ENCODE peak calls at places on chromosome 10, in ten cellular contexts. Z is adrenal gland; I is PC-9; N is GM04503; G is Calu3; D is activated T-cell treated with anti-CD3 and anti-CD28 coated beads, Interleukin-2, amount 50 U/mL, for 72 hours; E is T-cell; T is kidney glomerular epithelial cell; C is mesenchymal stem cell; B is neural progenitor cell. M is an unnamed sample.

GRCh38 chr10:4902571-4903011 is 60.6 kb upstream of the AKR1C1 start:
- DNase-seq in Z (peak), I (no peak), N (no peak), G (no peak), D (peak), E (no peak), T (no peak), C (no peak), B (no peak), M (peak)

GRCh38 chr10:61896854-61897661 is 4.4 kb upstream of the ARID5B start:
- DNase-seq in Z (peak), I (no peak), N (no peak), G (peak), D (peak), E (peak), T (no peak), C (peak), B (peak), M (peak)

GRCh38 chr10:124731551-124731950 is 12.6 kb downstream of the FAM53B start:
- DNase-seq in Z (no peak), I (no peak), N (no peak), G (no peak), D (no peak), E (no peak), T (no peak), C (no peak), B (no peak), M (no peak)

GRCh38 chr10:78300526-78300925 is 266.9 kb downstream of the RPS24 start:
- DNase-seq in Z (no peak), I (no peak), N (no peak), G (no peak), D (no peak), E (no peak), T (no peak), C (no peak), B (no peak), M (no peak)

GRCh38 chr10:124011464-124011863 is 81.9 kb downstream of the CHST15 start:
- DNase-seq in Z (no peak), I (no peak), N (no peak), G (no peak), D (no peak), E (no peak), T (no peak), C (no peak), B (no peak), M (no peak)

GRCh38 chr10:44334621-44335184 is 50.2 kb downstream of the CXCL12 start:
- DNase-seq in Z (no peak), I (no peak), N (peak), G (no peak), D (no peak), E (no peak), T (peak), C (peak), B (no peak), M (peak)

GRCh38 chr10:119251315-119251708 is 43.9 kb downstream of the GRK5 start:
- DNase-seq in Z (peak), I (no peak), N (peak), G (no peak), D (no peak), E (no peak), T (peak), C (peak), B (no peak), M (no peak)

GRCh38 chr10:24318517-24318916 is 109.6 kb downstream of the KIAA1217 start:
- DNase-seq in Z (no peak), I (no peak), N (no peak), G (peak), D (no peak), E (no peak), T (peak), C (no peak), B (no peak), M (no peak)

GRCh38 chr10:66877359-66877758 is 48.5 kb upstream of the LRRTM3 start:
- DNase-seq in Z (no peak), I (no peak), N (no peak), G (no peak), D (no peak), E (no peak), T (no peak), C (no peak), B (no peak), M (no peak)

GRCh38 chr10:131081386-131081785 is 230.1 kb downstream of the TCERG1L start:
- DNase-seq in Z (peak), I (no peak), N (no peak), G (no peak), D (peak), E (no peak), T (no peak), C (no peak), B (no peak), M (no peak)

GRCh38 chr10:30639946-30640786 is 10.6 kb upstream of the LYZL2 start:
- DNase-seq in Z (peak), I (no peak), N (peak), G (peak), D (peak), E (no peak), T (peak), C (peak), B (peak), M (no peak)

GRCh38 chr10:77432398-77432797 is 205.2 kb downstream of the KCNMA1 start:
- DNase-seq in Z (no peak), I (no peak), N (no peak), G (no peak), D (no peak), E (no peak), T (no peak), C (no peak), B (no peak), M (no peak)

GRCh38 chr10:126398924-126399323 is 10.6 kb upstream of the ADAM12 start:
- DNase-seq in Z (no peak), I (no peak), N (no peak), G (no peak), D (no peak), E (no peak), T (no peak), C (peak), B (no peak), M (no peak)

GRCh38 chr10:91700788-91701444 is 68.0 kb upstream of the PPP1R3C start:
- DNase-seq in Z (peak), I (no peak), N (no peak), G (no peak), D (no peak), E (no peak), T (peak), C (peak), B (no peak), M (no peak)

GRCh38 chr10:70528726-70529362 is 50.3 kb downstream of the PALD1 start:
- DNase-seq in Z (peak), I (no peak), N (no peak), G (peak), D (no peak), E (no peak), T (peak), C (peak), B (peak), M (no peak)

GRCh38 chr10:25697412-25697811 is 236.6 kb upstream of the MYO3A start:
- DNase-seq in Z (no peak), I (no peak), N (no peak), G (no peak), D (no peak), E (no peak), T (no peak), C (no peak), B (no peak), M (no peak)

GRCh38 chr10:15620304-15620703 is 99.4 kb downstream of the ITGA8 start:
- DNase-seq in Z (no peak), I (no peak), N (no peak), G (no peak), D (no peak), E (no peak), T (no peak), C (no peak), B (no peak), M (no peak)

GRCh38 chr10:16904619-16905018 is 87.4 kb upstream of the RSU1 start:
- DNase-seq in Z (no peak), I (no peak), N (peak), G (no peak), D (no peak), E (no peak), T (no peak), C (peak), B (no peak), M (no peak)

GRCh38 chr10:78774999-78775711 is 293.6 kb upstream of the ZMIZ1 start:
- DNase-seq in Z (no peak), I (peak), N (no peak), G (no peak), D (no peak), E (no peak), T (peak), C (peak), B (no peak), M (peak)

GRCh38 chr10:117362313-117362712 is 12.9 kb downstream of the PDZD8 start:
- DNase-seq in Z (no peak), I (no peak), N (no peak), G (no peak), D (no peak), E (no peak), T (no peak), C (no peak), B (no peak), M (no peak)

GRCh38 chr10:32963102-32963501 is 5.1 kb upstream of the ITGB1 start:
- DNase-seq in Z (no peak), I (no peak), N (no peak), G (no peak), D (no peak), E (no peak), T (peak), C (peak), B (no peak), M (no peak)

GRCh38 chr10:102540023-102540422 is 36.3 kb downstream of the SUFU start:
- DNase-seq in Z (peak), I (no peak), N (no peak), G (no peak), D (no peak), E (no peak), T (no peak), C (peak), B (no peak), M (no peak)

GRCh38 chr10:88088441-88089340 is 225.3 kb downstream of the PTEN start:
- DNase-seq in Z (no peak), I (no peak), N (no peak), G (no peak), D (no peak), E (no peak), T (no peak), C (no peak), B (no peak), M (no peak)

GRCh38 chr10:33347227-33347626 is 12.8 kb upstream of the NRP1 start:
- DNase-seq in Z (no peak), I (no peak), N (no peak), G (no peak), D (no peak), E (no peak), T (no peak), C (peak), B (no peak), M (no peak)

GRCh38 chr10:18185621-18186020 is 45.4 kb downstream of the CACNB2 start:
- DNase-seq in Z (no peak), I (no peak), N (no peak), G (no peak), D (no peak), E (no peak), T (no peak), C (no peak), B (no peak), M (no peak)

GRCh38 chr10:44970812-44971395 is 7.7 kb downstream of the DEPP1 start:
- DNase-seq in Z (no peak), I (no peak), N (no peak), G (no peak), D (no peak), E (no peak), T (no peak), C (no peak), B (no peak), M (no peak)

GRCh38 chr10:29712108-29712507 is 77.3 kb upstream of the SVIL start:
- DNase-seq in Z (no peak), I (peak), N (no peak), G (peak), D (no peak), E (no peak), T (no peak), C (no peak), B (peak), M (no peak)

GRCh38 chr10:8738987-8739386 is 684.5 kb downstream of the GATA3 start:
- DNase-seq in Z (no peak), I (no peak), N (no peak), G (no peak), D (no peak), E (no peak), T (no peak), C (no peak), B (no peak), M (no peak)

GRCh38 chr10:14573666-14574261 is 200.9 kb downstream of the FAM107B start:
- DNase-seq in Z (no peak), I (no peak), N (peak), G (no peak), D (no peak), E (no peak), T (peak), C (peak), B (no peak), M (no peak)

GRCh38 chr10:78277734-78278404 is 244.2 kb downstream of the RPS24 start:
- DNase-seq in Z (peak), I (no peak), N (peak), G (no peak), D (no peak), E (no peak), T (no peak), C (peak), B (no peak), M (no peak)

GRCh38 chr10:77837925-77838595 is 88.5 kb downstream of the DLG5 start:
- DNase-seq in Z (peak), I (no peak), N (no peak), G (no peak), D (no peak), E (no peak), T (no peak), C (no peak), B (no peak), M (no peak)

GRCh38 chr10:19877466-19878255 is 61.4 kb downstream of the PLXDC2 start:
- DNase-seq in Z (no peak), I (no peak), N (no peak), G (no peak), D (no peak), E (no peak), T (no peak), C (no peak), B (no peak), M (no peak)

GRCh38 chr10:87524296-87524695 is 19.6 kb downstream of the MINPP1 start:
- DNase-seq in Z (no peak), I (no peak), N (no peak), G (no peak), D (no peak), E (no peak), T (no peak), C (no peak), B (no peak), M (no peak)

GRCh38 chr10:47140752-47141348 is 159.1 kb upstream of the GDF10 start:
- DNase-seq in Z (no peak), I (no peak), N (no peak), G (no peak), D (no peak), E (no peak), T (no peak), C (no peak), B (no peak), M (no peak)